ENCODE peak calls at places on chromosomes 6 and 20, in four cellular contexts. M, L, E and K are unnamed samples.

GRCh38 chr6:10434235-10434634 is 19.4 kb upstream of the TFAP2A start:
- DNase-seq in M (no peak), E (no peak), L (no peak), K (no peak)

GRCh38 chr20:47493175-47493953 is 8.3 kb upstream of the NCOA3 start:
- DNase-seq in M (peak), L (peak), E (peak), K (peak)

GRCh38 chr6:113339173-113339572 is 518.0 kb upstream of the MARCKS start:
- DNase-seq in E (no peak), M (no peak), L (no peak), K (no peak)

GRCh38 chr6:165704001-165704748 is 41.1 kb upstream of the PDE10A start:
- DNase-seq in E (no peak), M (no peak), L (no peak), K (no peak)

GRCh38 chr20:2986466-2986865 is 57.0 kb upstream of the GNRH2 start:
- DNase-seq in M (no peak), E (no peak), L (no peak), K (no peak)

GRCh38 chr20:1890469-1891262 is 4.5 kb upstream of the SIRPA start:
- DNase-seq in E (no peak), L (no peak), M (no peak), K (no peak)

GRCh38 chr6:170388113-170388512 is 81.6 kb downstream of the FAM120B start:
- DNase-seq in M (no peak), E (no peak), L (no peak), K (no peak)

GRCh38 chr20:15396026-15396425 is 1058.6 kb upstream of the FLRT3 start:
- DNase-seq in L (no peak), E (no peak), M (no peak), K (no peak)

GRCh38 chr6:35688605-35689322 is at the start of gene FKBP5:
- DNase-seq in L (peak), E (peak), M (peak), K (peak)

GRCh38 chr6:128600397-128600951 is 80.1 kb upstream of the PTPRK start:
- DNase-seq in E (no peak), M (no peak), L (peak), K (no peak)

GRCh38 chr6:3088446-3088845 is 20.2 kb downstream of the RIPK1 start:
- DNase-seq in E (no peak), L (no peak), M (peak), K (no peak)

GRCh38 chr6:151430886-151431285 is 21.0 kb downstream of the RMND1 start:
- DNase-seq in M (no peak), L (no peak), E (no peak), K (no peak)

GRCh38 chr6:4861564-4861963 is 85.4 kb downstream of the CDYL start:
- DNase-seq in M (no peak), E (no peak), L (no peak), K (no peak)

GRCh38 chr6:87702589-87702945 is 534 bp upstream of the AKIRIN2 start:
- DNase-seq in M (no peak), L (peak), E (no peak), K (no peak)

GRCh38 chr20:49163696-49164095 is 24.4 kb downstream of the STAU1 start:
- DNase-seq in M (no peak), L (no peak), E (no peak), K (no peak)

GRCh38 chr6:140773276-140773675 is 1359.4 kb upstream of the GJE1 start:
- DNase-seq in E (no peak), M (no peak), L (no peak), K (no peak)

GRCh38 chr20:49887251-49887827 is 28.0 kb downstream of the SPATA2 start:
- DNase-seq in E (no peak), M (no peak), L (no peak), K (peak)

GRCh38 chr20:20786428-20786827 is 74.0 kb upstream of the RALGAPA2 start:
- DNase-seq in M (peak), L (no peak), E (no peak), K (no peak)

GRCh38 chr6:11126876-11127275 is 15.4 kb upstream of the ERVFRD-1 start:
- DNase-seq in E (no peak), L (no peak), M (no peak), K (no peak)

GRCh38 chr20:50193169-50193850 is 2.7 kb downstream of the CEBPB start:
- DNase-seq in M (peak), L (no peak), E (no peak), K (peak)

GRCh38 chr6:12033770-12034169 is 21.7 kb downstream of the HIVEP1 start:
- DNase-seq in L (no peak), M (no peak), E (no peak), K (no peak)

GRCh38 chr20:10667077-10667401 is 6.8 kb downstream of the JAG1 start:
- DNase-seq in M (no peak), L (no peak), E (peak), K (no peak)

GRCh38 chr20:16350465-16350864 is 222.8 kb downstream of the KIF16B start:
- DNase-seq in E (no peak), M (no peak), L (peak), K (no peak)

GRCh38 chr20:50658804-50659380 is 32.5 kb downstream of the RIPOR3 start:
- DNase-seq in M (no peak), E (no peak), L (no peak), K (no peak)

GRCh38 chr6:140586426-140587061 is 1212.1 kb upstream of the CITED2 start:
- DNase-seq in L (no peak), M (no peak), E (no peak), K (no peak)

GRCh38 chr20:57394087-57395082 is 3.2 kb downstream of the RBM38 start:
- DNase-seq in L (no peak), E (no peak), M (no peak), K (peak)

GRCh38 chr20:57395111-57395959 is 4.1 kb downstream of the RBM38 start:
- DNase-seq in M (no peak), L (no peak), E (no peak), K (peak)

GRCh38 chr20:57392130-57392445 is 892 bp downstream of the RBM38 start:
- DNase-seq in L (no peak), E (no peak), M (no peak), K (peak)

GRCh38 chr20:57392512-57393271 is 1.5 kb downstream of the RBM38 start:
- DNase-seq in E (no peak), L (no peak), M (no peak), K (peak)

GRCh38 chr20:57393321-57394086 is 2.3 kb downstream of the RBM38 start:
- DNase-seq in E (no peak), M (no peak), L (no peak), K (peak)
- TF ChIP-seq CTCF in E (no peak), M (no peak), L (no peak), K (no peak)

GRCh38 chr6:41422156-41422555 is 86.7 kb downstream of the NCR2 start:
- DNase-seq in E (no peak), L (no peak), M (no peak), K (no peak)

GRCh38 chr6:41423002-41423401 is 87.6 kb downstream of the NCR2 start:
- DNase-seq in E (no peak), M (no peak), L (no peak), K (no peak)

GRCh38 chr6:41425511-41425910 is 90.1 kb downstream of the NCR2 start:
- DNase-seq in L (no peak), M (no peak), E (no peak), K (no peak)

GRCh38 chr6:41426438-41426851 is 91.0 kb downstream of the NCR2 start:
- DNase-seq in M (peak), E (no peak), L (no peak), K (no peak)

DNA sequence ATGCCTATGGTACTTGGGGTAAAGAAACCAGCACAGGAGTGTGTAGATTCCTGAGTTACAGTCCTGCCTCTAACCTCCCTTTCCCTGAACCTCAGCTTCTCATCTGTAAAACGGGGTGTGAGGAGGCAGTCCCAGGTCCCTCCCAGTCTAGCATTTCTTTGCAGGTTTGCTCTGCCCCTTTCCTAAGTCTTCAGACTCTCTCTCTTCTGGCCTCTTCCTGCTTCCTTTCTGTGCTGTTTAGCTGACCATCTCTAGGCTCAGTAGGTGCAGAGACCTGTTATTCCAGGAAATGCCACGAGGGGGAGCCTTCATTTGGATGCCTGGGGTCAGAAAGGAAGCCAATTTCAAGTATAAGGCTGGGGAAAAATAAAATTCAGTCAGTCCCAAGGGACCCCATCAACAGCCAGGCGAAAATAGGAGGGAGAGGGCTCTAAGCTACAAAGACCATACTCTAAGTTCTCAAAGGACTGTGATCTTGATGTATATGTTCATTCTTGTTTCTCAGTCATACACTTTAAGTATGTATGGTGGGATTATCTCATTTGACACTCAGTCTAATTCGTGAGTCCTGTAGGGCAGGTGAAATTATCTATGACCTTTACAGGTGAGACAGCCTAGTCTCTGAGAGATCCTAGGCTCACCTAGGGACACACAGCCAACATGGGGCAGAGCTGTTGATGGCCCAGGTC is 89.1 kb downstream of the NCR2 start:
- DNase-seq in E (peak), L (peak), M (peak), K (peak)
- TF ChIP-seq EP300 in E (no peak), L (no peak), M (no peak), K (no peak)

GRCh38 chr20:64279826-64280459 is 24.4 kb downstream of the PCMTD2 start:
- DNase-seq in M (no peak), L (no peak), E (no peak), K (no peak)
- TF ChIP-seq CTCF in M (no peak), L (no peak), E (no peak), K (no peak)

GRCh38 chr6:96743496-96743895 is 93.8 kb downstream of the GPR63 start:
- DNase-seq in E (no peak), M (no peak), L (no peak), K (no peak)

DNA sequence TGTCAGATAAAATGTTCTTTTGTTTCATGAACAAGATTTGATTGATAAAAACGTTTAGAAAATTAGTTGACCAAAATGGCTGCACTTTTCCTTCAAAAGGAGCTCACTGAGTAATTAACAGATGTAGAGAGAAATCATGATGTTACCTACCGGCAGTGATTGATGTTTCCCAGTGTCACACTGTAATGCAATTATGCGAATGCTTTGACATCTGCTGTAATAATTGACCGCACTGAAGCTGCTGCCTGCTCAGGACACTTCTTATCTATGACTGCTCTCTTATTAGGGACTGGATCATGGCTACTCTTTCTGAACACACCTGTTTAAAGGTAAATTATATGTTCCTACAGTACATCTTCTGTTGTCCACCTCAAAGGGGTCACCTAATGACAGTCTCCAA is 94.6 kb downstream of the GPR63 start:
- DNase-seq in L (no peak), M (no peak), E (no peak), K (no peak)
- TF ChIP-seq EP300 in L (no peak), M (no peak), E (no peak), K (no peak)

GRCh38 chr20:32510120-32510600 is 75.0 kb downstream of the NOL4L start:
- DNase-seq in E (no peak), L (no peak), M (no peak), K (no peak)

GRCh38 chr20:32508775-32509119 is 76.4 kb downstream of the NOL4L start:
- DNase-seq in E (no peak), M (no peak), L (no peak), K (no peak)

GRCh38 chr20:32507998-32508774 is 76.9 kb downstream of the NOL4L start:
- DNase-seq in M (no peak), E (no peak), L (no peak), K (no peak)

GRCh38 chr20:32510601-32511357 is 74.4 kb downstream of the NOL4L start:
- DNase-seq in E (no peak), L (no peak), M (no peak), K (no peak)

GRCh38 chr20:32509639-32510066 is 75.5 kb downstream of the NOL4L start:
- DNase-seq in L (peak), E (no peak), M (no peak), K (no peak)
- TF ChIP-seq CTCF in L (peak), E (no peak), M (no peak), K (no peak)

DNA sequence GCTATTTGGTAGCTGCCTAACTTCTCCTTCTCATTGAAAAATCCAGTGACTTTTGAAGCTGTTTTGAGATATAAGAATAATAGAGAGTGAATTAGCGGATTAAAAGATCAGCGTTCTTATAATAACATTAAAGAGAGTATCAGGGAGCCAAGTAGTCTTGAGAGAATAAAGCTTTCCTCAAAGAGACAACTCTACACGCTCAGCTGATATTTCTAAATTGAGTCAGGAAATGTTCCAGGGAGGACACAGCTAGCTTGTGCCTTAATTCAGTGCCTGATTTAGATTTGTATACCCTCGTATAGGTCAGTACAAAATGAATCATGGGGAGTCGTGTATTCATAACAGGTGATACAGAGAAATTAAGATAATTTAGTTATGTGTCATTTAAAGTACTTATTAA is 75.1 kb upstream of the QKI start:
- DNase-seq in E (no peak), M (no peak), L (no peak), K (no peak)
- TF ChIP-seq EP300 in E (no peak), M (no peak), L (no peak), K (no peak)

DNA sequence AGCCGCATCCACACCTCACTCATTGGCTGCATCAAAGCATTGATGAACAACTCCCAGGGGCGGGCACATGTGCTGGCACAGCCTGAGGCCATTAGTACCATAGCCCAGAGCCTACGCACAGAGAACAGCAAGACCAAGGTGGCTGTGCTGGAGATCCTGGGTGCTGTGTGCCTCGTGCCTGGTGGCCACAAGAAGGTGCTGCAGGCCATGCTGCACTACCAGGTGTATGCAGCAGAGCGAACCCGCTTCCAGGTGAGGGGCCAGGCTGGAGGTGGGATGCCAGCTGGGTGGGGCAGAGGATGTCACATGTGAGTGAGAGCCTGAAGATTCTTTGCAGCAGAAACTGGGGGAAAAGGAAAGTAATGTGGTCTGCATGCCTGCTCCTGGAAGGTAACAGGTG is 66.7 kb downstream of the MOCS1 start:
- DNase-seq in M (no peak), L (no peak), E (no peak), K (peak)
- TF ChIP-seq CTCF in M (no peak), L (no peak), E (no peak), K (no peak)

GRCh38 chr6:44010411-44011349 is 116.6 kb downstream of the MRPL14 start:
- DNase-seq in M (no peak), E (no peak), L (no peak), K (peak)
- TF ChIP-seq EP300 in M (no peak), E (no peak), L (peak), K (no peak)